ENCODE peak calls at places on chromosomes 1 and 21, in five cellular contexts. Q is endodermal cell, O is heart right ventricle, N is GM12878, K is fibroblast of lung. Y is an unnamed sample.

GRCh38 chr21:43611598-43612369 is 47.5 kb downstream of the HSF2BP start:
- DNase-seq in O (peak; percentile 67), N (no peak), Q (peak; percentile 88), K (no peak), Y (peak; percentile 79)

GRCh38 chr1:63321061-63321787 is 1.1 kb upstream of the FOXD3 start:
- DNase-seq in N (no peak), K (no peak), Q (peak; percentile 78), O (no peak), Y (no peak)

GRCh38 chr1:1333551-1334241 is 2.6 kb downstream of the TAS1R3 start:
- DNase-seq in O (no peak), K (no peak), Q (no peak), N (no peak), Y (no peak)

GRCh38 chr1:61085191-61086086 is 3.1 kb downstream of the NFIA start:
- DNase-seq in Q (no peak), K (no peak), O (no peak), N (no peak), Y (peak; percentile 9)

GRCh38 chr1:111621050-111621449 is 1.5 kb downstream of the RAP1A start:
- DNase-seq in Q (no peak), K (peak; percentile 30), N (no peak), O (no peak), Y (peak; percentile 24)

GRCh38 chr1:162094271-162094670 is 24.8 kb downstream of the NOS1AP start:
- DNase-seq in Q (no peak), O (no peak), N (no peak), K (peak; percentile 49), Y (no peak)

GRCh38 chr1:103123321-103123720 is 15.0 kb upstream of the COL11A1 start:
- DNase-seq in O (no peak), Q (no peak), N (no peak), K (no peak), Y (no peak)

GRCh38 chr1:20008391-20008841 is 29.0 kb upstream of the PLA2G2A start:
- DNase-seq in N (no peak), O (peak; percentile 82), K (peak; percentile 69), Q (no peak), Y (no peak)

GRCh38 chr1:87089823-87090222 is 175.4 kb downstream of the HS2ST1 start:
- DNase-seq in Q (no peak), K (no peak), O (no peak), N (no peak), Y (no peak)

GRCh38 chr1:65458730-65459396 is 38.4 kb downstream of the LEPR start:
- DNase-seq in Q (no peak), N (no peak), O (no peak), K (no peak), Y (peak; percentile 63)

GRCh38 chr1:25879675-25880074 is 4.2 kb upstream of the PAQR7 start:
- DNase-seq in Q (no peak), N (no peak), O (no peak), K (no peak), Y (no peak)

GRCh38 chr1:92923664-92924063 is 37.6 kb downstream of the DIPK1A start:
- DNase-seq in Q (no peak), O (no peak), N (no peak), K (no peak), Y (peak; percentile 20)

GRCh38 chr1:215052656-215053055 is 29.9 kb upstream of the KCNK2 start:
- DNase-seq in K (peak; percentile 87), Q (no peak), N (no peak), O (no peak), Y (no peak)

GRCh38 chr1:29056256-29056655 is 67.4 kb downstream of the TMEM200B start:
- DNase-seq in K (no peak), O (no peak), N (no peak), Q (no peak), Y (no peak)

GRCh38 chr1:241630899-241631298 is 9.3 kb downstream of the CHML start:
- DNase-seq in K (no peak), O (no peak), N (no peak), Q (no peak), Y (no peak)

GRCh38 chr1:59498640-59499039 is 201.7 kb downstream of the FGGY start:
- DNase-seq in O (peak; percentile 14), N (no peak), K (peak; percentile 67), Q (no peak), Y (peak; percentile 35)

GRCh38 chr1:175169305-175170018 is 23.1 kb downstream of the KIAA0040 start:
- DNase-seq in K (peak; percentile 2), N (no peak), Q (no peak), O (no peak), Y (peak; percentile 68)

GRCh38 chr21:17003763-17004373 is 509.0 kb upstream of the CXADR start:
- DNase-seq in Q (no peak), K (peak; percentile 77), O (no peak), N (no peak), Y (no peak)

GRCh38 chr1:14955402-14955801 is 198.1 kb upstream of the TMEM51 start:
- DNase-seq in O (no peak), Q (no peak), K (no peak), N (no peak), Y (no peak)

GRCh38 chr1:156970017-156970416 is 49.6 kb downstream of the LRRC71 start:
- DNase-seq in O (no peak), K (no peak), Q (peak; percentile 17), N (no peak), Y (no peak)

GRCh38 chr1:112524251-112524650 is 15.5 kb downstream of the WNT2B start:
- DNase-seq in K (peak; percentile 95), N (no peak), Q (peak; percentile 97), O (peak; percentile 52), Y (no peak)

GRCh38 chr1:206760590-206760989 is 10.0 kb upstream of the IL19 start:
- DNase-seq in O (no peak), Q (no peak), K (no peak), N (no peak), Y (no peak)

GRCh38 chr21:32099812-32100416 is 178.9 kb downstream of the MIS18A start:
- DNase-seq in Q (peak; percentile 56), N (no peak), O (no peak), K (no peak), Y (peak; percentile 6)
- TF ChIP-seq CTCF in Q (peak; percentile 62), N (no peak), O (no peak), K (no peak), Y (no peak)

GRCh38 chr1:99084562-99084961 is 79.9 kb upstream of the PLPPR5 start:
- DNase-seq in N (peak; percentile 7), O (no peak), K (no peak), Q (no peak), Y (no peak)
- TF ChIP-seq CTCF in N (no peak), O (no peak), K (no peak), Q (no peak), Y (no peak)

GRCh38 chr1:189708674-189709073 is 769.0 kb downstream of the BRINP3 start:
- DNase-seq in N (no peak), K (peak; percentile 4), O (no peak), Q (peak; percentile 71), Y (peak; percentile 35)
- TF ChIP-seq CTCF in N (no peak), K (peak; percentile 14), O (no peak), Q (peak; percentile 70), Y (peak; percentile 16)

DNA sequence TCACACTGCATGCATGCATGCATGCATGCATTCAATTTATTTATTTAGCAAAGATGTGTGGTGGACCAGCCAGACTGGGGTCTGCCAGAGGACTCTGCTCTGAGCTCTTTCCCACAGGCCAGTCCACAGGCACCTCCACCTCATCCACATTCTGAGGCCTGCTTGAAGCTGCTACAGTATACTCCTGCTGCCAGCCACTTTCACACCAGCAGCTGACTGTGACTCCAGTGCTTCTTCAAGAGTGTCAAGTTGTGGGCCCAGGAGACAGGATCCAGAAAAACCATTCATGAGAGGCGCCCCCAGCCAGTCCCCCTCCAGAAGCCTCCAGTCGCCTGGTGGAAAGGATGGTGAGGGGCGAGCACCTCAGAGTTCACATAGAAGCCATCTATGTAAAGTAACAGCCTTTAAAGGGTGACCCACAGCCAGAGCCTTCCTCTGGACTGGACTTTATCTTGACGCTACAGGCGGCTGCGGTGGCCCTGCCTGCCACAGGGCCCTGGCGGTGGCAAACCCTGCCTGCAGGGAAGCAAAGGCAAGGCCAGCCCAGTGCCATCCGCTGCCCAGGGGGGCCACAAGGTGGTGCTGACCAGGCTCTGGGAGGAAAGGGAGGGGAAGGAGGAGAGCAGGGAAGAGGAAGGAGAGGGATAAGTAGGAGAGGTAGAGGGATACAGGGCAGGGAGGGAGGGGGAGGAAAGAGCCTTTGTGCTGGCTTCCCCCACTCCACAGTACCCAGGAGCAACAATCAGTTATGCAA is 30.7 kb downstream of the SSBP3 start:
- DNase-seq in O (no peak), Q (peak; percentile 68), K (no peak), N (no peak), Y (no peak)
- TF ChIP-seq CTCF in O (no peak), Q (peak; percentile 50), K (no peak), N (no peak), Y (no peak)

GRCh38 chr1:27960762-27961645 is 1.2 kb downstream of the XKR8 start:
- DNase-seq in O (no peak), K (no peak), Q (peak; percentile 57), N (no peak), Y (peak; percentile 39)

GRCh38 chr1:27958513-27958912 is 1.3 kb upstream of the XKR8 start:
- DNase-seq in K (no peak), O (no peak), N (no peak), Q (peak; percentile 50), Y (no peak)

GRCh38 chr1:27961646-27962221 is 2.0 kb downstream of the XKR8 start:
- DNase-seq in O (no peak), K (no peak), Q (peak; percentile 59), N (no peak), Y (peak; percentile 31)

GRCh38 chr1:27957655-27958054 is 2.1 kb upstream of the XKR8 start:
- DNase-seq in N (no peak), Q (no peak), O (no peak), K (no peak), Y (no peak)

GRCh38 chr1:27959792-27960603 is at the start of gene XKR8:
- DNase-seq in N (peak; percentile 31), Q (peak; percentile 96), K (peak; percentile 75), O (peak; percentile 76), Y (peak; percentile 82)
- TF ChIP-seq CTCF in N (peak; percentile 44), Q (peak; percentile 78), K (peak; percentile 25), O (peak; percentile 30), Y (peak; percentile 38)

GRCh38 chr1:234932106-234932505 is 196.5 kb downstream of the TOMM20 start:
- DNase-seq in N (no peak), O (no peak), K (no peak), Q (no peak), Y (no peak)
- TF ChIP-seq CTCF in N (no peak), O (no peak), K (no peak), Q (no peak), Y (no peak)

GRCh38 chr1:91830242-91831131 is 55.5 kb downstream of the TGFBR3 start:
- DNase-seq in K (peak; percentile 74), N (no peak), Q (no peak), O (peak; percentile 87), Y (peak; percentile 62)
- TF ChIP-seq CTCF in K (peak; percentile 63), N (no peak), Q (no peak), O (peak; percentile 41), Y (peak; percentile 6)

Y was measured in MCF 10A.